ENCODE peak calls at places on chromosomes 4 and X, in four cellular contexts. C is midbrain, T is ELR, P is fibroblast of gingiva. L is an unnamed sample.

GRCh38 chr4:142095886-142096605 is 459.7 kb downstream of the IL15 start:
- DNase-seq in P (peak; percentile 89), C (no peak), T (peak; percentile 96), L (no peak)

GRCh38 chr4:140094701-140095420 is 59.1 kb downstream of the MAML3 start:
- DNase-seq in P (peak; percentile 27), T (no peak), C (peak; percentile 64), L (no peak)

GRCh38 chrX:28609003-28609402 is 21.8 kb downstream of the IL1RAPL1 start:
- DNase-seq in P (no peak), C (peak; percentile 42), T (no peak), L (no peak)

GRCh38 chrX:103640401-103641155 is 11.8 kb downstream of the TCEAL1 start:
- DNase-seq in P (peak; percentile 3), T (peak; percentile 79), C (no peak), L (no peak)

GRCh38 chrX:39201305-39201990 is 400.2 kb downstream of the MID1IP1 start:
- DNase-seq in T (no peak), P (no peak), C (no peak), L (no peak)

GRCh38 chrX:153446636-153446936 is 730 bp upstream of the TREX2 start:
- DNase-seq in T (no peak), P (no peak), C (no peak), L (no peak)

GRCh38 chr4:38177035-38177791 is 217.0 kb downstream of the PTTG2 start:
- DNase-seq in T (no peak), P (no peak), C (no peak), L (no peak)

GRCh38 chrX:19005909-19006308 is 22.0 kb upstream of the PHKA2 start:
- DNase-seq in T (no peak), P (no peak), C (no peak), L (peak; percentile 1)

GRCh38 chr4:89007338-89007737 is 49.6 kb downstream of the FAM13A start:
- DNase-seq in P (no peak), C (no peak), T (no peak), L (no peak)

GRCh38 chr4:23614284-23614892 is 275.5 kb downstream of the PPARGC1A start:
- DNase-seq in C (no peak), T (peak; percentile 29), P (no peak), L (peak; percentile 23)

GRCh38 chr4:56206258-56206657 is 181.0 kb downstream of the AASDH start:
- DNase-seq in P (no peak), C (no peak), T (no peak), L (no peak)

GRCh38 chr4:121375262-121375661 is 5.6 kb downstream of the QRFPR start:
- DNase-seq in C (no peak), P (peak; percentile 11), T (peak; percentile 24), L (no peak)

GRCh38 chrX:133637765-133638164 is 222.5 kb upstream of the GPC4 start:
- DNase-seq in C (no peak), P (no peak), T (no peak), L (no peak)

GRCh38 chr4:124262211-124263179 is 450.0 kb downstream of the ANKRD50 start:
- DNase-seq in T (peak; percentile 77), C (peak; percentile 71), P (peak; percentile 84), L (peak; percentile 21)

GRCh38 chr4:182010876-182011275 is 232.3 kb upstream of the TENM3 start:
- DNase-seq in C (no peak), T (no peak), P (peak; percentile 22), L (no peak)

GRCh38 chr4:38150021-38150671 is 189.9 kb downstream of the PTTG2 start:
- DNase-seq in P (peak; percentile 57), T (no peak), C (no peak), L (no peak)

GRCh38 chr4:112704991-112705845 is 68.3 kb downstream of the LARP7 start:
- DNase-seq in T (peak; percentile 68), C (no peak), P (peak; percentile 50), L (no peak)

GRCh38 chr4:10289534-10289899 is 167.7 kb downstream of the ZNF518B start:
- DNase-seq in T (no peak), P (no peak), C (no peak), L (no peak)

GRCh38 chr4:152032722-152033131 is 271.9 kb upstream of the GATB start:
- DNase-seq in P (peak; percentile 46), C (no peak), T (peak; percentile 71), L (no peak)

GRCh38 chrX:110941906-110942305 is 146.3 kb upstream of the CHRDL1 start:
- DNase-seq in C (no peak), T (no peak), P (no peak), L (no peak)

GRCh38 chr4:88697588-88698329 is at the start of gene NAP1L5:
- DNase-seq in T (peak; percentile 63), C (peak; percentile 69), P (peak; percentile 76), L (no peak)

GRCh38 chr4:156865391-156865790 is 106.2 kb downstream of the PDGFC start:
- DNase-seq in T (no peak), C (no peak), P (no peak), L (no peak)

GRCh38 chr4:150366487-150366999 is 215.4 kb upstream of the MAB21L2 start:
- DNase-seq in C (no peak), P (no peak), T (no peak), L (peak; percentile 92)

GRCh38 chrX:3295731-3296130 is 50.7 kb downstream of the MXRA5 start:
- DNase-seq in P (no peak), T (peak; percentile 36), C (no peak), L (peak; percentile 43)

GRCh38 chrX:152901816-152902501 is 4.1 kb downstream of the ZNF185 start:
- DNase-seq in T (no peak), P (no peak), C (no peak), L (no peak)

GRCh38 chrX:46554942-46555341 is 9.7 kb upstream of the ZNF674 start:
- DNase-seq in P (peak; percentile 64), C (no peak), T (peak; percentile 55), L (no peak)

GRCh38 chr4:48787031-48787430 is 7.0 kb upstream of the FRYL start:
- DNase-seq in P (no peak), T (no peak), C (peak; percentile 68), L (no peak)

GRCh38 chrX:68633981-68634380 is 13.5 kb upstream of the STARD8 start:
- DNase-seq in C (no peak), T (no peak), P (no peak), L (no peak)

GRCh38 chr4:116588783-116589182 is 496.6 kb downstream of the TRAM1L1 start:
- DNase-seq in P (no peak), C (no peak), T (no peak), L (no peak)

GRCh38 chrX:20280938-20281337 is 14.2 kb upstream of the RPS6KA3 start:
- DNase-seq in T (no peak), P (no peak), C (no peak), L (no peak)

L was measured in NCI-H524.